ENCODE peak calls at places on chromosomes 11 and 22, in six cellular contexts. O, H, A, X, Y and I are unnamed samples.

GRCh38 chr11:115500547-115501503 is 3.4 kb downstream of the CADM1 start:
- DNase-seq in O (no peak), H (no peak), A (no peak), X (no peak), Y (no peak), I (no peak)

GRCh38 chr22:44196731-44197131 is 16.0 kb downstream of the PARVG start:
- DNase-seq in O (no peak), H (no peak), A (no peak), X (no peak), Y (no peak), I (no peak)

GRCh38 chr11:12157241-12157661 is 46.9 kb downstream of the MICAL2 start:
- DNase-seq in O (no peak), H (no peak), A (no peak), X (no peak), Y (no peak), I (no peak)

GRCh38 chr11:70647188-70648166 is 249.1 kb downstream of the CTTN start:
- DNase-seq in O (no peak), H (no peak), A (no peak), X (no peak), Y (no peak), I (no peak)

GRCh38 chr11:114133548-114134329 is 74.2 kb downstream of the ZBTB16 start:
- DNase-seq in O (no peak), H (no peak), A (no peak), X (no peak), Y (no peak), I (no peak)

GRCh38 chr11:134034496-134035381 is 34.1 kb upstream of the JAM3 start:
- DNase-seq in O (peak; percentile 79), H (no peak), A (no peak), X (no peak), Y (no peak), I (no peak)

GRCh38 chr11:16312242-16312641 is 44.1 kb downstream of the SOX6 start:
- DNase-seq in O (peak; percentile 10), H (no peak), A (no peak), X (no peak), Y (no peak), I (no peak)

GRCh38 chr11:63099555-63099954 is 44.5 kb downstream of the SLC22A24 start:
- DNase-seq in O (no peak), H (no peak), A (no peak), X (no peak), Y (no peak), I (no peak)

GRCh38 chr11:133441964-133442660 is 90.2 kb downstream of the OPCML start:
- DNase-seq in O (no peak), H (no peak), A (no peak), X (no peak), Y (no peak), I (no peak)

GRCh38 chr11:57644748-57645715 is 4.7 kb downstream of the YPEL4 start:
- DNase-seq in O (peak; percentile 40), H (peak; percentile 92), A (no peak), X (peak; percentile 81), Y (peak; percentile 100), I (no peak)

GRCh38 chr11:110148775-110149744 is 55.9 kb downstream of the ZC3H12C start:
- DNase-seq in O (no peak), H (no peak), A (no peak), X (no peak), Y (no peak), I (no peak)

GRCh38 chr11:46330887-46331652 is 16.2 kb upstream of the DGKZ start:
- DNase-seq in O (no peak), H (no peak), A (no peak), X (no peak), Y (no peak), I (no peak)

GRCh38 chr11:103024086-103024485 is 67.9 kb downstream of the DCUN1D5 start:
- DNase-seq in O (no peak), H (no peak), A (no peak), X (no peak), Y (no peak), I (no peak)

GRCh38 chr22:40637181-40638150 is 947 bp upstream of the MRTFA start:
- DNase-seq in O (no peak), H (peak; percentile 43), A (peak; percentile 31), X (peak; percentile 53), Y (no peak), I (peak; percentile 88)

GRCh38 chr22:27217154-27217553 is 559.8 kb downstream of the MIAT start:
- DNase-seq in O (no peak), H (no peak), A (no peak), X (no peak), Y (no peak), I (no peak)